ENCODE peak calls at places on chromosomes 1 and 21, in six cellular contexts. Z, W, U, D, P and R are unnamed samples. For H3K4me1, the result is how much of the 10 kb centered on the place peaks cover.

GRCh38 chr1:9300623-9301022 is 7.9 kb downstream of the SPSB1 start:
- DNase-seq in Z (no peak), W (no peak), U (no peak), D (no peak), P (no peak), R (no peak)

GRCh38 chr1:9593492-9594465 is 5.1 kb downstream of the TMEM201 start:
- DNase-seq in Z (peak), W (peak), U (peak), D (peak), P (peak), R (peak)

GRCh38 chr1:244437108-244437507 is 14.6 kb downstream of the ADSS2 start:
- DNase-seq in Z (peak), W (no peak), U (no peak), D (no peak), P (peak), R (no peak)

GRCh38 chr1:7581754-7582264 is 189.3 kb upstream of the VAMP3 start:
- DNase-seq in Z (no peak), W (peak), U (no peak), D (peak), P (no peak), R (peak)

GRCh38 chr1:246091477-246091876 is 415.6 kb downstream of the SMYD3 start:
- DNase-seq in Z (peak), W (no peak), U (no peak), D (no peak), P (peak), R (no peak)

GRCh38 chr1:210786546-210786945 is 347.4 kb downstream of the KCNH1 start:
- DNase-seq in Z (no peak), W (no peak), U (no peak), D (no peak), P (no peak), R (no peak)

GRCh38 chr21:15874610-15875009 is 144.8 kb downstream of the USP25 start:
- DNase-seq in Z (no peak), W (no peak), U (no peak), D (no peak), P (peak), R (no peak)

GRCh38 chr1:229339520-229339919 is 3.3 kb downstream of the CCSAP start:
- DNase-seq in Z (no peak), W (no peak), U (no peak), D (no peak), P (no peak), R (no peak)

GRCh38 chr1:200351826-200352549 is 57.8 kb downstream of the ZNF281 start:
- DNase-seq in Z (peak), W (no peak), U (peak), D (peak), P (peak), R (no peak)

GRCh38 chr1:154410185-154410827 is 5.2 kb downstream of the IL6R start:
- DNase-seq in Z (no peak), W (no peak), U (no peak), D (no peak), P (no peak), R (no peak)

GRCh38 chr1:59892836-59893811 is 33.4 kb downstream of the CYP2J2 start:
- DNase-seq in Z (no peak), W (no peak), U (no peak), D (peak), P (no peak), R (peak)

GRCh38 chr1:58325797-58326196 is 220.7 kb downstream of the OMA1 start:
- DNase-seq in Z (no peak), W (no peak), U (no peak), D (no peak), P (no peak), R (no peak)

GRCh38 chr1:204093421-204093717 is 20.5 kb downstream of the SOX13 start:
- DNase-seq in Z (no peak), W (no peak), U (peak), D (peak), P (no peak), R (no peak)

GRCh38 chr1:168628807-168629206 is 52.4 kb downstream of the XCL1 start:
- DNase-seq in Z (peak), W (no peak), U (peak), D (no peak), P (peak), R (no peak)

GRCh38 chr1:214838351-214838750 is 235.4 kb downstream of the CENPF start:
- DNase-seq in Z (peak), W (no peak), U (no peak), D (no peak), P (peak), R (no peak)

GRCh38 chr1:221557024-221557423 is 184.9 kb downstream of the DUSP10 start:
- DNase-seq in Z (no peak), W (no peak), U (no peak), D (no peak), P (no peak), R (no peak)

GRCh38 chr1:94667716-94668282 is 126.2 kb upstream of the F3 start:
- DNase-seq in Z (no peak), W (no peak), U (no peak), D (no peak), P (no peak), R (no peak)

GRCh38 chr21:45105906-45106485 is 31.6 kb downstream of the ADARB1 start:
- DNase-seq in Z (no peak), W (no peak), U (no peak), D (no peak), P (no peak), R (no peak)

GRCh38 chr1:60273185-60273584 is 199.6 kb upstream of the C1orf87 start:
- DNase-seq in Z (no peak), W (no peak), U (no peak), D (no peak), P (no peak), R (no peak)

GRCh38 chr1:154263465-154264332 is 8.7 kb upstream of the HAX1 start:
- DNase-seq in Z (peak), W (no peak), U (no peak), D (no peak), P (peak), R (no peak)

GRCh38 chr1:165494949-165495810 is 48.6 kb upstream of the LRRC52 start:
- DNase-seq in Z (no peak), W (no peak), U (no peak), D (no peak), P (no peak), R (no peak)

GRCh38 chr1:161096514-161096913 is 1.6 kb upstream of the KLHDC9 start:
- DNase-seq in Z (no peak), W (no peak), U (no peak), D (peak), P (peak), R (no peak)

GRCh38 chr21:42004406-42005199 is 5.6 kb downstream of the ZBTB21 start:
- DNase-seq in Z (no peak), W (no peak), U (no peak), D (no peak), P (no peak), R (no peak)

GRCh38 chr1:64042331-64043100 is 160.9 kb upstream of the UBE2U start:
- DNase-seq in Z (peak), W (peak), U (no peak), D (peak), P (peak), R (no peak)

GRCh38 chr1:92277105-92277504 is 21.7 kb downstream of the GLMN start:
- DNase-seq in Z (peak), W (no peak), U (no peak), D (no peak), P (peak), R (no peak)

GRCh38 chr1:150551049-150551783 is 2.0 kb downstream of the ADAMTSL4 start:
- DNase-seq in Z (no peak), W (no peak), U (no peak), D (peak), P (no peak), R (no peak)

GRCh38 chr1:198778049-198778448 is 139.2 kb downstream of the PTPRC start:
- DNase-seq in Z (peak), W (no peak), U (no peak), D (peak), P (peak), R (no peak)

GRCh38 chr1:30189818-30190480 is 533.4 kb downstream of the MATN1 start:
- DNase-seq in Z (no peak), W (no peak), U (no peak), D (no peak), P (no peak), R (no peak)

GRCh38 chr1:160163612-160164011 is 12.2 kb downstream of the ATP1A4 start:
- DNase-seq in Z (no peak), W (no peak), U (peak), D (no peak), P (no peak), R (no peak)

GRCh38 chr1:13624526-13624925 is 40.9 kb downstream of the PDPN start:
- DNase-seq in Z (no peak), W (no peak), U (no peak), D (no peak), P (no peak), R (no peak)

GRCh38 chr1:42551150-42551549 is 88.1 kb downstream of the CCDC30 start:
- DNase-seq in Z (no peak), W (no peak), U (no peak), D (no peak), P (no peak), R (no peak)

GRCh38 chr1:41682149-41682548 is 197.7 kb upstream of the EDN2 start:
- DNase-seq in Z (no peak), W (no peak), U (no peak), D (no peak), P (no peak), R (no peak)

GRCh38 chr1:101526813-101527212 is 290.0 kb downstream of the S1PR1 start:
- DNase-seq in Z (no peak), W (no peak), U (no peak), D (no peak), P (no peak), R (no peak)

GRCh38 chr1:114700026-114700600 is 4.8 kb upstream of the AMPD1 start:
- DNase-seq in Z (peak), W (no peak), U (no peak), D (no peak), P (no peak), R (no peak)

GRCh38 chr1:226787638-226788037 is 48.6 kb upstream of the ITPKB start:
- DNase-seq in Z (no peak), W (no peak), U (no peak), D (no peak), P (no peak), R (no peak)

GRCh38 chr1:207002731-207003146 is 29.8 kb downstream of the C1orf116 start:
- DNase-seq in Z (peak), W (no peak), U (no peak), D (peak), P (peak), R (peak)

GRCh38 chr1:17538428-17539130 is 919 bp upstream of the ARHGEF10L start:
- DNase-seq in Z (no peak), W (no peak), U (no peak), D (no peak), P (peak), R (peak)

GRCh38 chr1:89929467-89930063 is 65.3 kb upstream of the ZNF326 start:
- DNase-seq in Z (no peak), W (no peak), U (no peak), D (no peak), P (no peak), R (no peak)

GRCh38 chr21:44085491-44086321 is 21.5 kb upstream of the PWP2 start:
- DNase-seq in Z (no peak), W (peak), U (no peak), D (no peak), P (no peak), R (no peak)
- H3K4me1 ChIP-seq in Z (under half), W (under half), U (under half), D (under half), P (under half), R (under half)

DNA sequence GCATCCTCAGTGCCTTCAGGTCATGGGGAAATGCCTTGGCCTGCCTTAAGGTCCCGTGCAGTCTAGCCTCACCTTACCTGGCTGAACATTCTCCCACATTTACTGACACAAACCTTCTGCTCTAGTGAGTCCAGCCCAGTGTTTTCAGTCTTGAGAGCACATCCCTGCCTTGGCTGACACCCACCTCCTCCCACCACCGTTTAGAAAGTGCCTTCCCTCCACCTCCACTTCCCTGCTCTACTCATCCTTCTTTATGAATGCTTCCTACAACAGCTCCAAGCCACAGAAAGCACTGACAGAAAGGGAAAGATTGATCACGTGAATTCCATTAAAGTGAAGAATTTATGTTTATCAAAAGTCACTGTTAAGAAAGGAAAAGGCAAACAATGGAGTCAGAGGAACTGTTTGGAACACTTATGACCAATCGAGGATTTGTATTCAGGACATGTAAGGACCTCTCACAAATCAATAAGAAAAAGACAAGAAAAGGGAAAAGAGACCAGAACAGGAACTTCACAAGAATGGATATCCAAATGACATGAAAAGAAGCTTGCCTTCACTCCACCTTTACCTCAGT is 59.8 kb downstream of the DDR2 start:
- DNase-seq in Z (peak), W (no peak), U (no peak), D (no peak), P (no peak), R (no peak)
- H3K4me1 ChIP-seq in Z (under half), W (under half), U (under half), D (under half), P (under half), R (under half)

DNA sequence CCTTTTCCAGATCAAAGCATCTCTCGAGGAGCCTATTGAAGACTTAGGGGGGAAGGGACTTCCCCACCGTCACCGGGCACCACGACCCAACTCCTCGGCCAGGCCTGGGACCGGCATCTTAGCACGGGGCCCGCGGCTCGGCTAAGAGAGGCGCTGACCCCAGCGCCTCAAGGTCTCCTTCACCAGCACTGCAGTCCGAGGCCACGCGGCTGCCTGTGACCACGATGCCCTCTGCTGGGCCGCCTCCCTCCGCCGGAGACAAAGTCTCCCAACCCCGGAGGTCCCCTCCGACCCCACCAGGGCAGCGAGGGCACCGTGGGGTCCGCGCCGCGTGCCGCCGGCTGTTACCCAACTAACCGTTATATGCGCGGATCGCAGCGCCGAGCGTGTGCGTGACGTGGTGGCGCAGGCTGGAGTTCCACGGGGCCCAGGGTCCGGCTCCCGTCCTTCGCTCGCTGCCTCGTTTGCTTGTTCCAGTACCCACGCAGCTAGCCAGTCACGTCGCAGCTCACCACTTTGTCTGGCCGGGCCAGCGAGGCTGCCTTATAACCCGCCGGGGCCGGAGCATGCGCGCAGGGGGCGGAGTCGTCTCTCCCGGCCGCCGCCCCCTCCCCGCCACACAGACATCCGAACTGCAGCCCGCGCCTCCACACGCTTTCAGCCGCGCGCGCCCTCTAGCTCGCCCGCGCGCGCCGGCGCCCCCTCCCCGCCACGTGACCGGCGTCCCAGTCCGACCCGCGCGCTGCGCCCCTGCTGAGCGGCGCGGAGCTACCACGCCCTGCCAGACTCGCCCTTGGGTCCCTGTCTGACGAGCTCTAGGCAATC is at the start of gene SLC16A1:
- DNase-seq in Z (peak), W (peak), U (peak), D (peak), P (peak), R (peak)
- H3K4me1 ChIP-seq in Z (under half), W (under half), U (under half), D (under half), P (under half), R (under half)

GRCh38 chr1:82704393-82704792 is 903.7 kb downstream of the ADGRL2 start:
- DNase-seq in Z (no peak), W (no peak), U (no peak), D (no peak), P (no peak), R (no peak)
- H3K4me1 ChIP-seq in Z (under half), W (under half), U (under half), D (under half), P (under half), R (under half)